ENCODE peak calls at places on chromosomes 2 and 18, in six cellular contexts. Y is mammary epithelial cell, L is H9, C is psoas muscle, U is upper lobe of left lung, B is IMR-90. R is an unnamed sample.
A peak's percentile ranks its signal among the peaks of the same experiment; 100 is the strongest.

GRCh38 chr2:112542974-112543760 is 902 bp downstream of the POLR1B start:
- DNase-seq in Y (peak; percentile 36), L (no peak), C (no peak), U (no peak), B (peak; percentile 16), R (no peak)

GRCh38 chr2:28080911-28081310 is 190.4 kb downstream of the BABAM2 start:
- DNase-seq in Y (no peak), L (no peak), C (no peak), U (no peak), B (peak; percentile 52), R (no peak)

GRCh38 chr18:23635283-23636040 is 27.2 kb downstream of the ANKRD29 start:
- DNase-seq in Y (peak; percentile 71), L (peak; percentile 42), C (no peak), U (no peak), B (no peak), R (no peak)

GRCh38 chr2:72887032-72887835 is at the start of gene SPR:
- DNase-seq in Y (peak; percentile 74), L (peak; percentile 71), C (peak; percentile 83), U (peak; percentile 86), B (peak; percentile 40), R (no peak)

GRCh38 chr2:239954166-239955085 is 70.7 kb downstream of the NDUFA10 start:
- DNase-seq in Y (no peak), L (no peak), C (peak; percentile 67), U (no peak), B (peak; percentile 24), R (no peak)

GRCh38 chr2:232970051-232970450 is 43.0 kb downstream of the NGEF start:
- DNase-seq in Y (no peak), L (no peak), C (no peak), U (no peak), B (no peak), R (no peak)

GRCh38 chr2:57330447-57330846 is 716.2 kb upstream of the VRK2 start:
- DNase-seq in Y (peak; percentile 23), L (no peak), C (no peak), U (no peak), B (no peak), R (no peak)

GRCh38 chr2:159002465-159003130 is 34.2 kb downstream of the TANC1 start:
- DNase-seq in Y (no peak), L (no peak), C (no peak), U (no peak), B (peak; percentile 64), R (no peak)

GRCh38 chr2:97067279-97068004 is 27.2 kb downstream of the FAHD2B start:
- DNase-seq in Y (no peak), L (no peak), C (no peak), U (no peak), B (no peak), R (no peak)

GRCh38 chr2:20291106-20291564 is 59.5 kb downstream of the PUM2 start:
- DNase-seq in Y (peak; percentile 80), L (peak; percentile 83), C (no peak), U (peak; percentile 61), B (peak; percentile 82), R (no peak)

GRCh38 chr2:239833728-239834109 is 191.4 kb downstream of the NDUFA10 start:
- DNase-seq in Y (no peak), L (peak; percentile 10), C (no peak), U (no peak), B (no peak), R (no peak)

GRCh38 chr2:223970343-223971128 is 13.3 kb downstream of the MRPL44 start:
- DNase-seq in Y (peak; percentile 50), L (no peak), C (no peak), U (no peak), B (peak; percentile 67), R (no peak)

GRCh38 chr2:159226059-159226461 is 60.4 kb downstream of the WDSUB1 start:
- DNase-seq in Y (peak; percentile 60), L (no peak), C (no peak), U (peak; percentile 83), B (peak; percentile 52), R (no peak)

GRCh38 chr2:187477041-187477440 is 29.0 kb upstream of the CALCRL start:
- DNase-seq in Y (no peak), L (no peak), C (no peak), U (no peak), B (no peak), R (no peak)

GRCh38 chr18:31718386-31718785 is 34.0 kb upstream of the B4GALT6 start:
- DNase-seq in Y (no peak), L (no peak), C (no peak), U (no peak), B (no peak), R (no peak)

GRCh38 chr2:130337735-130338325 is 4.9 kb upstream of the IMP4 start:
- DNase-seq in Y (peak; percentile 38), L (no peak), C (no peak), U (no peak), B (peak; percentile 92), R (no peak)

GRCh38 chr18:13268746-13269285 is 50.3 kb downstream of the LDLRAD4 start:
- DNase-seq in Y (no peak), L (no peak), C (no peak), U (no peak), B (no peak), R (no peak)

DNA sequence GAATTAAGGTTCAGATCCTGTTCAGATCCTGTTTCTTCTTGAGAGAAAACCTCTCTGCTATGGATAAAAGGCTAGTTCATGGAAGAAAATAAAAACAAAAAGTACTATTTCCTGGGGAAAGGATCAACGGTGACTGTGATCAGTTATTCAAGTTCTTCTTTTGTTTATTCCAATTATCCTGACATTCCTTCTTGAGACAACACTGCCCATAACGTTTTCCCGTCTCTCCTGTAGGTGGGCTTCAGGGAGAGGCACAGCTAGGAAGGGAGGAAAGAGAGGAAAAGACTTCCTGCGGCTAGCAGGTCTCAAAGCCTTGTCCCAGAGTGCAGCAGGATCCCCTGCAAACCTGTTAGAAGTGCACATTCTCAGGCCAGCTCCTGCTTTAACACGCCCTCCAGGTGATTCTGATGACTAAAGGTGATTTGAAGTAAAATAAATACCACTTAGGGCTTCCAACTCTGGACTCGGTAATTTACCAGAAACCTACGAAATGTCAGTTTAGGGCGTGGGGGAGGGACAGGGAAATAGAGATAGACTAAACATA is 4.5 kb upstream of the FHL2 start:
- DNase-seq in Y (peak; percentile 87), L (no peak), C (no peak), U (no peak), B (no peak), R (no peak)
- H3K4me1 ChIP-seq in Y (peaks cover 58% of the 10 kb centered on the region), L (peaks cover 2% of the 10 kb centered on the region), C (peaks cover 26% of the 10 kb centered on the region), U (peaks cover 9% of the 10 kb centered on the region), B (peaks cover 22% of the 10 kb centered on the region), R (no peaks in the 10 kb centered on the region)

DNA sequence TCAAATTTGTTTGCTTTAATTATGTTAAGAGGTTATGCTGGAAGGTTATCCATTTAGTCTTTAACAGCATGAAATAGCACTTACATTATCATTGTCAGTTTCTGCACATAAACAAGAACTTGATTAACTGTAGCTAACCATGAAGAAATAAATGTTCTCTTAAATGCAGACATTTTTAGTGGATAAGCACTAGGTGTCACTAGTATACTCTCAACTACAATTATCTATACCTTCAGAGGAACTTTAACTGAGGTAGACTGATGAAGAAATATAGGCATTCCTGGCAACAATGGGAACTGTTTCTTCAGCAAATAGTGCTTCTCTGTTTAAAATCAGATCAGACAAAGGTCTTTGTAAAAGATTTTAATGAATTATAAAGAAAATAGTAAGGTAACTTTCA is 178.8 kb upstream of the CHST9 start:
- DNase-seq in Y (no peak), L (no peak), C (no peak), U (no peak), B (no peak), R (no peak)
- TF ChIP-seq CTCF in Y (peak; percentile 56), L (peak; percentile 58), C (peak; percentile 55), U (no peak), B (no peak), R (no peak)

GRCh38 chr2:44944102-44944951 is 2.8 kb downstream of the SIX3 start:
- DNase-seq in Y (no peak), L (peak; percentile 69), C (peak; percentile 50), U (no peak), B (no peak), R (no peak)

GRCh38 chr2:44945676-44946427 is 4.3 kb downstream of the SIX3 start:
- DNase-seq in Y (no peak), L (peak; percentile 62), C (no peak), U (no peak), B (no peak), R (no peak)

GRCh38 chr2:44944952-44945612 is 3.6 kb downstream of the SIX3 start:
- DNase-seq in Y (no peak), L (no peak), C (no peak), U (no peak), B (no peak), R (no peak)

GRCh38 chr2:44948565-44949328 is 7.2 kb downstream of the SIX3 start:
- DNase-seq in Y (no peak), L (peak; percentile 30), C (no peak), U (no peak), B (no peak), R (no peak)

DNA sequence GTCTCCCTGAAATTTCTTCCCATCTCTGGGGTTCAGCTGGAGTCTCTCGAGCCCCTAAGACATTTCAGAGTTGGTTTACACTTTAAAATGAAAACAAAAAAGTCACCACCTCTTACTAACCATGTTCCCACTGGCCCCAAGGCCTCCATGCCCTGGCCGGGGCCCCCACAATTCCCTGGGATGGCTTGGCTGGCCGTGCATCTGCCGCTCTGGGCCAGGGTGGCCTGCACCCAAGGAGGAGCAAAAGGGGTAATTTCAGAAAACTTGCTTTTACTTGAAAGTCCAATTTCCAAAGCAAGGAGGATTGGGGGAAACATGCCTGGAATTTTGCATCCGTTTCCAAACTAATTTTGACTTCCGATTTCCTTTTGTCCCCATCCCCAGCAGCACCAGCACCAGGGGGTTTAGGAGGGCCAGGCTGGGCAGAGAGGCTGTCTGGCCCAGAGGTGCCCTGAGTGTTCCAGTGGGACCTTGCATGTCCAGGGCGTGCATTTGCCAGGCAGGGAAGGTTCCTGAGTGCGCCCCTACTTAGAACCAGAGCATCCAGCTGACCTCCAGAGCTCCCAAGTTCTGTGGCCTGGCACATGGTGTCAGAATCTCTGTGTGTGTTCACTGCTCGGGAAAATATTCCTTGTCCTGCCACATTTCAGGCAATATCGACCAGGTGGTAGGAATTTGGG is 5.3 kb downstream of the SIX3 start:
- DNase-seq in Y (no peak), L (no peak), C (no peak), U (no peak), B (no peak), R (no peak)
- H3K4me1 ChIP-seq in Y (peaks cover 8% of the 10 kb centered on the region), L (peaks cover 3% of the 10 kb centered on the region), C (peaks cover 3% of the 10 kb centered on the region), U (peaks cover 32% of the 10 kb centered on the region), B (no peaks in the 10 kb centered on the region), R (peaks cover 14% of the 10 kb centered on the region)

GRCh38 chr2:68169308-68169707 is 11.6 kb downstream of the PNO1 start:
- DNase-seq in Y (no peak), L (no peak), C (no peak), U (no peak), B (no peak), R (no peak)
- TF ChIP-seq CTCF in Y (no peak), L (peak; percentile 38), C (no peak), U (no peak), B (no peak), R (no peak)

GRCh38 chr2:101763496-101764333 is 66.2 kb downstream of the MAP4K4 start:
- DNase-seq in Y (no peak), L (no peak), C (no peak), U (no peak), B (no peak), R (no peak)
- H3K4me1 ChIP-seq in Y (peaks cover 55% of the 10 kb centered on the region), L (peaks cover 8% of the 10 kb centered on the region), C (peaks cover 66% of the 10 kb centered on the region), U (peaks cover 51% of the 10 kb centered on the region), B (peaks cover 31% of the 10 kb centered on the region), R (peaks cover 63% of the 10 kb centered on the region)

GRCh38 chr2:132400169-132400900 is 16.3 kb upstream of the GPR39 start:
- DNase-seq in Y (peak; percentile 72), L (no peak), C (no peak), U (no peak), B (peak; percentile 71), R (no peak)
- TF ChIP-seq CTCF in Y (peak; percentile 48), L (no peak), C (no peak), U (no peak), B (peak; percentile 18), R (no peak)